ENCODE peak calls at places on chromosomes 12 and 14, in seven cellular contexts. One of them, this sample, is unnamed.
A peak's percentile ranks its signal among the peaks of the same experiment; 100 is the strongest.

GRCh38 chr14:54696998-54697397 is 130.1 kb downstream of the SAMD4A start:
- DNase-seq in mesendoderm: no peak
- DNase-seq in DND-41: no peak
- DNase-seq in neuronal stem cell: no peak
- DNase-seq in left lung: no peak
- DNase-seq in hepatocyte: no peak
- DNase-seq in ovary: no peak
- DNase-seq in this sample: no peak

GRCh38 chr14:106811167-106811566 is 1284.8 kb downstream of the TMEM121 start:
- DNase-seq in mesendoderm: no peak
- DNase-seq in DND-41: no peak
- DNase-seq in neuronal stem cell: no peak
- DNase-seq in left lung: no peak
- DNase-seq in hepatocyte: no peak
- DNase-seq in ovary: no peak
- DNase-seq in this sample: no peak

GRCh38 chr14:25050494-25051170 is 685 bp upstream of the STXBP6 start:
- DNase-seq in mesendoderm: peak; percentile 44
- DNase-seq in DND-41: no peak
- DNase-seq in neuronal stem cell: peak; percentile 18
- DNase-seq in left lung: no peak
- DNase-seq in hepatocyte: peak; percentile 34
- DNase-seq in ovary: no peak
- DNase-seq in this sample: no peak

GRCh38 chr12:57241556-57242310 is 9.3 kb downstream of the STAC3 start:
- DNase-seq in mesendoderm: no peak
- DNase-seq in DND-41: no peak
- DNase-seq in neuronal stem cell: no peak
- DNase-seq in left lung: peak; percentile 61
- DNase-seq in hepatocyte: no peak
- DNase-seq in ovary: no peak
- DNase-seq in this sample: peak; percentile 67

GRCh38 chr14:40417777-40418401 is 985.7 kb upstream of the FBXO33 start:
- DNase-seq in mesendoderm: peak; percentile 80
- DNase-seq in DND-41: peak; percentile 7
- DNase-seq in neuronal stem cell: peak; percentile 46
- DNase-seq in left lung: no peak
- DNase-seq in hepatocyte: peak; percentile 68
- DNase-seq in ovary: no peak
- DNase-seq in this sample: no peak

GRCh38 chr14:73913256-73913655 is 26.6 kb downstream of the ZNF410 start:
- DNase-seq in mesendoderm: no peak
- DNase-seq in DND-41: no peak
- DNase-seq in neuronal stem cell: no peak
- DNase-seq in left lung: no peak
- DNase-seq in hepatocyte: peak; percentile 16
- DNase-seq in ovary: no peak
- DNase-seq in this sample: no peak

GRCh38 chr12:22246438-22246837 is 88.1 kb downstream of the ST8SIA1 start:
- DNase-seq in mesendoderm: peak; percentile 58
- DNase-seq in DND-41: no peak
- DNase-seq in neuronal stem cell: no peak
- DNase-seq in left lung: no peak
- DNase-seq in hepatocyte: no peak
- DNase-seq in ovary: no peak
- DNase-seq in this sample: no peak

GRCh38 chr12:64826234-64826633 is 1.8 kb downstream of the TBC1D30 start:
- DNase-seq in mesendoderm: peak; percentile 82
- DNase-seq in DND-41: no peak
- DNase-seq in neuronal stem cell: peak; percentile 80
- DNase-seq in left lung: no peak
- DNase-seq in hepatocyte: peak; percentile 78
- DNase-seq in ovary: peak; percentile 59
- DNase-seq in this sample: peak; percentile 46

GRCh38 chr12:104958946-104959841 is 1.1 kb upstream of the SLC41A2 start:
- DNase-seq in mesendoderm: peak; percentile 32
- DNase-seq in DND-41: no peak
- DNase-seq in neuronal stem cell: no peak
- DNase-seq in left lung: no peak
- DNase-seq in hepatocyte: no peak
- DNase-seq in ovary: no peak
- DNase-seq in this sample: no peak

GRCh38 chr12:32091696-32092095 is 15.0 kb upstream of the BICD1 start:
- DNase-seq in mesendoderm: no peak
- DNase-seq in DND-41: no peak
- DNase-seq in neuronal stem cell: no peak
- DNase-seq in left lung: no peak
- DNase-seq in hepatocyte: no peak
- DNase-seq in ovary: no peak
- DNase-seq in this sample: no peak

GRCh38 chr14:57938533-57938932 is 72.6 kb upstream of the SLC35F4 start:
- DNase-seq in mesendoderm: no peak
- DNase-seq in DND-41: no peak
- DNase-seq in neuronal stem cell: no peak
- DNase-seq in left lung: no peak
- DNase-seq in hepatocyte: no peak
- DNase-seq in ovary: no peak
- DNase-seq in this sample: no peak

GRCh38 chr12:16120027-16120426 is 157.5 kb downstream of the SLC15A5 start:
- DNase-seq in mesendoderm: peak; percentile 56
- DNase-seq in DND-41: no peak
- DNase-seq in neuronal stem cell: no peak
- DNase-seq in left lung: no peak
- DNase-seq in hepatocyte: peak; percentile 38
- DNase-seq in ovary: no peak
- DNase-seq in this sample: no peak

GRCh38 chr12:64558754-64559153 is 51.5 kb upstream of the RASSF3 start:
- DNase-seq in mesendoderm: no peak
- DNase-seq in DND-41: no peak
- DNase-seq in neuronal stem cell: no peak
- DNase-seq in left lung: no peak
- DNase-seq in hepatocyte: no peak
- DNase-seq in ovary: no peak
- DNase-seq in this sample: no peak

GRCh38 chr12:89707992-89708792 is 446 bp downstream of the ATP2B1 start:
- DNase-seq in mesendoderm: peak; percentile 55
- DNase-seq in DND-41: peak; percentile 47
- DNase-seq in neuronal stem cell: no peak
- DNase-seq in left lung: peak; percentile 90
- DNase-seq in hepatocyte: peak; percentile 59
- DNase-seq in ovary: peak; percentile 67
- DNase-seq in this sample: peak; percentile 47

GRCh38 chr12:131543040-131543439 is 167.8 kb upstream of the SFSWAP start:
- DNase-seq in mesendoderm: no peak
- DNase-seq in DND-41: no peak
- DNase-seq in neuronal stem cell: no peak
- DNase-seq in left lung: no peak
- DNase-seq in hepatocyte: no peak
- DNase-seq in ovary: no peak
- DNase-seq in this sample: no peak

GRCh38 chr12:71475280-71475679 is 35.7 kb downstream of the LGR5 start:
- DNase-seq in mesendoderm: no peak
- DNase-seq in DND-41: no peak
- DNase-seq in neuronal stem cell: no peak
- DNase-seq in left lung: no peak
- DNase-seq in hepatocyte: no peak
- DNase-seq in ovary: no peak
- DNase-seq in this sample: peak; percentile 61

GRCh38 chr14:62420853-62421252 is 624.4 kb downstream of the KCNH5 start:
- DNase-seq in mesendoderm: no peak
- DNase-seq in DND-41: no peak
- DNase-seq in neuronal stem cell: no peak
- DNase-seq in left lung: no peak
- DNase-seq in hepatocyte: peak; percentile 15
- DNase-seq in ovary: no peak
- DNase-seq in this sample: no peak

GRCh38 chr12:49846033-49846432 is 3.1 kb upstream of the BCDIN3D start:
- DNase-seq in mesendoderm: no peak
- DNase-seq in DND-41: no peak
- DNase-seq in neuronal stem cell: no peak
- DNase-seq in left lung: no peak
- DNase-seq in hepatocyte: no peak
- DNase-seq in ovary: no peak
- DNase-seq in this sample: no peak

GRCh38 chr12:19529933-19530630 is 90.8 kb downstream of the AEBP2 start:
- DNase-seq in mesendoderm: no peak
- DNase-seq in DND-41: no peak
- DNase-seq in neuronal stem cell: no peak
- DNase-seq in left lung: no peak
- DNase-seq in hepatocyte: no peak
- DNase-seq in ovary: no peak
- DNase-seq in this sample: no peak

GRCh38 chr12:106956048-106956935 is 585 bp downstream of the TMEM263 start:
- DNase-seq in mesendoderm: peak; percentile 78
- DNase-seq in DND-41: peak; percentile 55
- DNase-seq in neuronal stem cell: peak; percentile 43
- DNase-seq in left lung: peak; percentile 87
- DNase-seq in hepatocyte: peak; percentile 88
- DNase-seq in ovary: peak; percentile 84
- DNase-seq in this sample: peak; percentile 74

GRCh38 chr14:71245659-71246361 is 338.6 kb downstream of the PCNX1 start:
- DNase-seq in mesendoderm: no peak
- DNase-seq in DND-41: peak; percentile 34
- DNase-seq in neuronal stem cell: no peak
- DNase-seq in left lung: no peak
- DNase-seq in hepatocyte: no peak
- DNase-seq in ovary: no peak
- DNase-seq in this sample: no peak

GRCh38 chr12:109538191-109538863 is 35.0 kb downstream of the MMAB start:
- DNase-seq in mesendoderm: peak; percentile 13
- DNase-seq in DND-41: no peak
- DNase-seq in neuronal stem cell: no peak
- DNase-seq in left lung: no peak
- DNase-seq in hepatocyte: peak; percentile 38
- DNase-seq in ovary: no peak
- DNase-seq in this sample: no peak

GRCh38 chr12:133105620-133106019 is 24.5 kb downstream of the ZNF891 start:
- DNase-seq in mesendoderm: peak; percentile 26
- DNase-seq in DND-41: no peak
- DNase-seq in neuronal stem cell: no peak
- DNase-seq in left lung: no peak
- DNase-seq in hepatocyte: no peak
- DNase-seq in ovary: no peak
- DNase-seq in this sample: no peak

GRCh38 chr12:40874868-40875267 is 182.6 kb downstream of the CNTN1 start:
- DNase-seq in mesendoderm: no peak
- DNase-seq in DND-41: no peak
- DNase-seq in neuronal stem cell: no peak
- DNase-seq in left lung: no peak
- DNase-seq in hepatocyte: no peak
- DNase-seq in ovary: no peak
- DNase-seq in this sample: no peak

GRCh38 chr12:91852646-91853045 is 293.0 kb downstream of the BTG1 start:
- DNase-seq in mesendoderm: no peak
- DNase-seq in DND-41: no peak
- DNase-seq in neuronal stem cell: no peak
- DNase-seq in left lung: no peak
- DNase-seq in hepatocyte: no peak
- DNase-seq in ovary: no peak
- DNase-seq in this sample: no peak

GRCh38 chr12:49212572-49212971 is 23.7 kb upstream of the TUBA1A start:
- DNase-seq in mesendoderm: no peak
- DNase-seq in DND-41: no peak
- DNase-seq in neuronal stem cell: no peak
- DNase-seq in left lung: no peak
- DNase-seq in hepatocyte: no peak
- DNase-seq in ovary: no peak
- DNase-seq in this sample: no peak

GRCh38 chr12:53219956-53220856 is 11.8 kb downstream of the RARG start:
- DNase-seq in mesendoderm: peak; percentile 79
- DNase-seq in DND-41: peak; percentile 63
- DNase-seq in neuronal stem cell: peak; percentile 65
- DNase-seq in left lung: peak; percentile 90
- DNase-seq in hepatocyte: peak; percentile 87
- DNase-seq in ovary: peak; percentile 69
- DNase-seq in this sample: peak; percentile 65

GRCh38 chr14:51792819-51793218 is 67.6 kb upstream of the GNG2 start:
- DNase-seq in mesendoderm: no peak
- DNase-seq in DND-41: no peak
- DNase-seq in neuronal stem cell: no peak
- DNase-seq in left lung: no peak
- DNase-seq in hepatocyte: no peak
- DNase-seq in ovary: no peak
- DNase-seq in this sample: no peak

GRCh38 chr12:131755305-131756113 is 44.6 kb downstream of the SFSWAP start:
- DNase-seq in mesendoderm: peak; percentile 83
- DNase-seq in DND-41: peak; percentile 46
- DNase-seq in neuronal stem cell: no peak
- DNase-seq in left lung: no peak
- DNase-seq in hepatocyte: peak; percentile 30
- DNase-seq in ovary: no peak
- DNase-seq in this sample: no peak

DNA sequence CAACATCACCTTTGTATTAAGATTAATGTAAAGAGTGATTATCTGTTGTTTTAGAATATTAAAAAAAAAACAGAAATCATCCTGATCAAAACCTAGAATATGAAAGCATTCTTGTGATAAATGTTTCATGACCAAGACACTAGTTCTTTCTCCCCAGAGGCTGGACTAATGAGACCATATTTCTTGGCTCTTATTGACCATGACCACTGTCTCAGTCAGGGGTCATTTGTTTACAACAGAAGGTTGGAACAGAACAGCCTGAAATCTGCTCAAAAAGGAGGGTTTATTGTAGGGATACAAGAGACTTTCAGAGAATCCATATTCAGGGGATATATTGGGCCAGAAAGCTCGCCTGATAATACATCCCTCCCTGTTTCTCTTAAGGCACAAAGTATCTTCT is 87.7 kb downstream of the TMEM30B start:
- DNase-seq in mesendoderm: no peak
- DNase-seq in DND-41: no peak
- DNase-seq in neuronal stem cell: no peak
- DNase-seq in left lung: no peak
- DNase-seq in hepatocyte: no peak
- DNase-seq in ovary: no peak
- DNase-seq in this sample: no peak
- H3K27ac ChIP-seq in mesendoderm: no peak overlapping the region
- H3K27ac ChIP-seq in DND-41: no peak overlapping the region
- H3K27ac ChIP-seq in neuronal stem cell: no peak overlapping the region
- H3K27ac ChIP-seq in left lung: no peak overlapping the region
- H3K27ac ChIP-seq in hepatocyte: no peak overlapping the region
- H3K27ac ChIP-seq in ovary: no peak overlapping the region
- H3K27ac ChIP-seq in this sample: peak overlapping the region; percentile 36

GRCh38 chr12:68727776-68728175 is 18.2 kb upstream of the SLC35E3 start:
- DNase-seq in mesendoderm: no peak
- DNase-seq in DND-41: no peak
- DNase-seq in neuronal stem cell: no peak
- DNase-seq in left lung: no peak
- DNase-seq in hepatocyte: no peak
- DNase-seq in ovary: no peak
- DNase-seq in this sample: no peak
- H3K36me3 ChIP-seq in mesendoderm: peaks cover 2% of the 10 kb centered on the region
- H3K36me3 ChIP-seq in DND-41: peaks cover 83% of the 10 kb centered on the region
- H3K36me3 ChIP-seq in neuronal stem cell: peaks cover 99% of the 10 kb centered on the region
- H3K36me3 ChIP-seq in left lung: no peaks in the 10 kb centered on the region
- H3K36me3 ChIP-seq in hepatocyte: no peaks in the 10 kb centered on the region
- H3K36me3 ChIP-seq in ovary: no peaks in the 10 kb centered on the region
- H3K36me3 ChIP-seq in this sample: peaks cover 89% of the 10 kb centered on the region

GRCh38 chr12:14950982-14951746 is 10.2 kb downstream of the ARHGDIB start:
- DNase-seq in mesendoderm: peak; percentile 94
- DNase-seq in DND-41: no peak
- DNase-seq in neuronal stem cell: peak; percentile 21
- DNase-seq in left lung: no peak
- DNase-seq in hepatocyte: peak; percentile 77
- DNase-seq in ovary: no peak
- DNase-seq in this sample: no peak
- H3K4me1 ChIP-seq in mesendoderm: no peaks in the 10 kb centered on the region
- H3K4me1 ChIP-seq in DND-41: peaks cover 96% of the 10 kb centered on the region
- H3K4me1 ChIP-seq in neuronal stem cell: peaks cover 15% of the 10 kb centered on the region
- H3K4me1 ChIP-seq in left lung: peaks cover 99% of the 10 kb centered on the region
- H3K4me1 ChIP-seq in hepatocyte: peaks cover 38% of the 10 kb centered on the region
- H3K4me1 ChIP-seq in ovary: peaks cover 9% of the 10 kb centered on the region
- H3K4me1 ChIP-seq in this sample: peaks cover 8% of the 10 kb centered on the region

GRCh38 chr14:30521899-30522736 is 36.8 kb upstream of the G2E3 start:
- DNase-seq in mesendoderm: peak; percentile 47
- DNase-seq in DND-41: no peak
- DNase-seq in neuronal stem cell: peak; percentile 20
- DNase-seq in left lung: no peak
- DNase-seq in hepatocyte: peak; percentile 54
- DNase-seq in ovary: no peak
- DNase-seq in this sample: no peak
- H3K27ac ChIP-seq in mesendoderm: no peak overlapping the region
- H3K27ac ChIP-seq in DND-41: no peak overlapping the region
- H3K27ac ChIP-seq in neuronal stem cell: no peak overlapping the region
- H3K27ac ChIP-seq in left lung: no peak overlapping the region
- H3K27ac ChIP-seq in hepatocyte: no peak overlapping the region
- H3K27ac ChIP-seq in ovary: no peak overlapping the region
- H3K27ac ChIP-seq in this sample: no peak overlapping the region

This sample was measured in psoas muscle.